ENCODE peak calls at places on chromosomes 12 and 14, in seven cellular contexts. N is T-helper 2 cell treated with Interferon-gamma antibody and Interleukin-4, amounts not matched to agents 5 μg/mL and 100 μg/mL, for 36 hours; Y is T follicular helper cell; D is naive thymus-derived CD8-positive, alpha-beta T cell; O is fibroblast of lung; F is Right ventricle myocardium inferior; U is SW480. P is an unnamed sample.

GRCh38 chr14:71532349-71532748 is 399.9 kb upstream of the RGS6 start:
- DNase-seq in N (no peak), Y (no peak), D (no peak), O (peak), F (no peak), U (no peak), P (no peak)

GRCh38 chr12:103884316-103884715 is 43.3 kb upstream of the NT5DC3 start:
- DNase-seq in N (peak), Y (peak), D (peak), O (peak), F (no peak), U (no peak), P (peak)

GRCh38 chr14:75491376-75491978 is 30.8 kb upstream of the BATF start:
- DNase-seq in N (peak), Y (no peak), D (no peak), O (no peak), F (no peak), U (no peak), P (no peak)

GRCh38 chr14:55416866-55417265 is 5.2 kb upstream of the ATG14 start:
- DNase-seq in N (no peak), Y (no peak), D (no peak), O (no peak), F (no peak), U (no peak), P (no peak)

GRCh38 chr12:97745406-97746101 is 282.9 kb downstream of the RMST start:
- DNase-seq in N (no peak), Y (no peak), D (no peak), O (peak), F (no peak), U (no peak), P (no peak)

GRCh38 chr14:59564356-59564755 is 12.3 kb downstream of the CCDC175 start:
- DNase-seq in N (no peak), Y (no peak), D (no peak), O (no peak), F (no peak), U (no peak), P (no peak)

GRCh38 chr14:53841109-53842099 is 115.2 kb downstream of the BMP4 start:
- DNase-seq in N (no peak), Y (no peak), D (no peak), O (no peak), F (no peak), U (peak), P (no peak)

GRCh38 chr12:95003213-95003920 is at the start of gene NDUFA12:
- DNase-seq in N (peak), Y (peak), D (peak), O (peak), F (peak), U (peak), P (peak)

GRCh38 chr14:83940253-83940652 is 1589.7 kb upstream of the FLRT2 start:
- DNase-seq in N (no peak), Y (no peak), D (no peak), O (no peak), F (no peak), U (no peak), P (no peak)

GRCh38 chr14:79548836-79549235 is 662.5 kb downstream of the DIO2 start:
- DNase-seq in N (no peak), Y (no peak), D (no peak), O (no peak), F (no peak), U (no peak), P (no peak)

GRCh38 chr14:23285530-23286019 is 357 bp downstream of the HOMEZ start:
- DNase-seq in N (no peak), Y (no peak), D (no peak), O (no peak), F (no peak), U (peak), P (no peak)

GRCh38 chr12:132356686-132357622 is 27.6 kb upstream of the GALNT9 start:
- DNase-seq in N (no peak), Y (no peak), D (no peak), O (peak), F (no peak), U (peak), P (no peak)

GRCh38 chr14:26794731-26795130 is 196.9 kb upstream of the NOVA1 start:
- DNase-seq in N (no peak), Y (no peak), D (no peak), O (peak), F (no peak), U (no peak), P (no peak)

GRCh38 chr14:50082784-50083466 is 33.4 kb downstream of the VCPKMT start:
- DNase-seq in N (peak), Y (peak), D (peak), O (peak), F (no peak), U (no peak), P (peak)

GRCh38 chr14:81986005-81986404 is 452.4 kb upstream of the SEL1L start:
- DNase-seq in N (no peak), Y (no peak), D (no peak), O (no peak), F (no peak), U (no peak), P (no peak)

GRCh38 chr12:57564178-57564740 is 14.4 kb downstream of the KIF5A start:
- DNase-seq in N (no peak), Y (no peak), D (no peak), O (no peak), F (no peak), U (no peak), P (no peak)

GRCh38 chr12:116137318-116137717 is 140.2 kb downstream of the MED13L start:
- DNase-seq in N (no peak), Y (no peak), D (no peak), O (no peak), F (no peak), U (no peak), P (no peak)

GRCh38 chr12:86264451-86265328 is 8.5 kb upstream of the MGAT4C start:
- DNase-seq in N (no peak), Y (no peak), D (no peak), O (no peak), F (no peak), U (no peak), P (no peak)

GRCh38 chr14:22819191-22819988 is 4.2 kb upstream of the SLC7A7 start:
- DNase-seq in N (no peak), Y (no peak), D (no peak), O (peak), F (peak), U (no peak), P (no peak)